ENCODE peak calls at places on chromosomes 11 and 22, in nine cellular contexts. Q, V, L, Y, D, U, E, O and N are unnamed samples.

GRCh38 chr22:37404126-37404525 is 23.2 kb downstream of the ELFN2 start:
- DNase-seq in U (no peak), Q (no peak), O (no peak), Y (no peak), L (no peak), V (no peak), D (no peak), E (no peak), N (no peak)

GRCh38 chr11:88629496-88629895 is 292.0 kb upstream of the CTSC start:
- DNase-seq in O (peak; percentile 89), V (no peak), Q (no peak), E (no peak), L (no peak), U (no peak), D (no peak), Y (no peak), N (no peak)

GRCh38 chr11:122743949-122744876 is 88.7 kb downstream of the UBASH3B start:
- DNase-seq in U (no peak), E (peak; percentile 93), D (no peak), O (no peak), Q (peak; percentile 81), V (no peak), Y (no peak), L (no peak), N (no peak)

GRCh38 chr11:109309153-109309552 is 112.8 kb upstream of the C11orf87 start:
- DNase-seq in V (no peak), U (no peak), Q (no peak), L (no peak), Y (no peak), E (no peak), O (peak; percentile 71), D (no peak), N (no peak)

GRCh38 chr22:49931863-49932262 is 13.4 kb downstream of the CRELD2 start:
- DNase-seq in Q (no peak), U (no peak), D (no peak), V (no peak), O (no peak), Y (no peak), L (no peak), E (peak; percentile 50), N (no peak)

GRCh38 chr11:85827768-85828639 is 17.1 kb upstream of the SYTL2 start:
- DNase-seq in Y (no peak), V (no peak), D (no peak), U (no peak), O (peak; percentile 97), E (peak; percentile 13), Q (no peak), L (peak; percentile 54), N (peak; percentile 65)

GRCh38 chr11:118263109-118263508 is 988 bp downstream of the MPZL2 start:
- DNase-seq in V (no peak), Y (no peak), D (no peak), U (no peak), Q (no peak), E (no peak), L (no peak), O (no peak), N (no peak)

GRCh38 chr22:22935546-22936157 is 48.0 kb downstream of the IGLL5 start:
- DNase-seq in Y (no peak), L (no peak), O (no peak), Q (no peak), E (no peak), U (no peak), D (no peak), V (no peak), N (no peak)

GRCh38 chr22:49433717-49434611 is 393.7 kb downstream of the BRD1 start:
- DNase-seq in O (peak; percentile 17), Q (no peak), U (no peak), V (no peak), L (no peak), Y (peak; percentile 55), D (no peak), E (no peak), N (no peak)

GRCh38 chr11:35077709-35078695 is 61.0 kb upstream of the CD44 start:
- DNase-seq in Y (no peak), U (no peak), Q (peak; percentile 36), O (peak; percentile 94), V (no peak), D (no peak), L (no peak), E (peak; percentile 77), N (peak; percentile 41)

GRCh38 chr11:65555693-65556231 is 2.4 kb downstream of the LTBP3 start:
- DNase-seq in U (no peak), E (peak; percentile 82), D (no peak), V (no peak), Q (no peak), Y (no peak), L (peak; percentile 72), O (peak; percentile 98), N (no peak)

GRCh38 chr11:120877746-120878365 is 146.0 kb upstream of the TBCEL start:
- DNase-seq in Q (no peak), D (no peak), U (no peak), V (no peak), E (no peak), Y (no peak), L (no peak), O (no peak), N (no peak)

GRCh38 chr11:92440701-92441338 is 216.2 kb downstream of the FAT3 start:
- DNase-seq in Q (no peak), U (no peak), D (no peak), L (no peak), E (no peak), Y (no peak), O (no peak), V (no peak), N (no peak)

GRCh38 chr22:36373258-36373579 is 14.5 kb downstream of the MYH9 start:
- DNase-seq in E (no peak), Q (no peak), D (no peak), L (no peak), Y (no peak), U (no peak), V (peak; percentile 84), O (no peak), N (no peak)

GRCh38 chr22:20431520-20432237 is 5.9 kb downstream of the SCARF2 start:
- DNase-seq in Y (no peak), E (no peak), L (no peak), Q (no peak), U (no peak), D (no peak), V (no peak), O (no peak), N (no peak)